ENCODE peak calls at places on chromosome 4, in nine cellular contexts. L is choroid plexus epithelial cell, G is cardiac muscle cell, C is fibroblast of lung, O is spleen, H is hepatocyte, S is DND-41, E is astrocyte, F is MCF 10A. B is an unnamed sample.

GRCh38 chr4:122854444-122854843 is 27.8 kb downstream of the FGF2 start:
- DNase-seq in S (no peak), E (no peak), F (no peak), L (no peak), G (no peak), O (no peak), C (peak; percentile 40), H (no peak), B (no peak)

GRCh38 chr4:92303621-92304027 is at the start of gene GRID2:
- DNase-seq in C (peak; percentile 48), H (peak; percentile 38), O (no peak), S (no peak), F (peak; percentile 36), E (peak; percentile 6), L (peak; percentile 16), G (peak; percentile 62), B (no peak)

GRCh38 chr4:98546910-98547544 is 111.4 kb downstream of the TSPAN5 start:
- DNase-seq in L (peak; percentile 83), O (no peak), H (no peak), C (peak; percentile 81), S (no peak), G (no peak), E (peak; percentile 66), F (no peak), B (no peak)

GRCh38 chr4:185881427-185881826 is 69.4 kb upstream of the SORBS2 start:
- DNase-seq in L (peak; percentile 73), F (no peak), S (no peak), G (no peak), C (peak; percentile 55), H (no peak), E (no peak), O (no peak), B (no peak)

GRCh38 chr4:38787693-38788092 is 4.9 kb upstream of the TLR10 start:
- DNase-seq in G (no peak), H (no peak), S (no peak), O (no peak), E (no peak), C (no peak), L (no peak), F (no peak), B (no peak)

GRCh38 chr4:162700815-162701361 is 465.8 kb downstream of the NAF1 start:
- DNase-seq in F (no peak), O (no peak), C (no peak), E (no peak), S (no peak), L (no peak), G (no peak), H (no peak), B (no peak)

GRCh38 chr4:159105063-159105414 is 2.2 kb downstream of the RAPGEF2 start:
- DNase-seq in C (peak; percentile 40), H (peak; percentile 16), F (no peak), O (no peak), S (no peak), L (peak; percentile 54), G (no peak), E (peak; percentile 68), B (no peak)

GRCh38 chr4:180635276-180635675 is 1607.9 kb upstream of the TENM3 start:
- DNase-seq in O (no peak), S (no peak), C (no peak), F (peak; percentile 34), G (no peak), L (peak; percentile 4), E (peak; percentile 66), H (no peak), B (peak; percentile 27)

GRCh38 chr4:7160439-7160838 is 31.9 kb upstream of the SORCS2 start:
- DNase-seq in E (no peak), C (no peak), L (no peak), G (no peak), O (peak; percentile 54), S (no peak), H (no peak), F (no peak), B (no peak)

GRCh38 chr4:109506890-109507289 is 53.2 kb upstream of the MCUB start:
- DNase-seq in F (no peak), C (no peak), S (no peak), E (no peak), L (no peak), H (no peak), G (no peak), O (no peak), B (no peak)

GRCh38 chr4:71769434-71769833 is 14.4 kb downstream of the GC start:
- DNase-seq in G (no peak), E (no peak), C (no peak), L (no peak), S (no peak), H (no peak), O (no peak), F (no peak), B (no peak)

GRCh38 chr4:179353791-179354190 is 1911.6 kb upstream of the AGA start:
- DNase-seq in L (no peak), O (no peak), F (no peak), C (peak; percentile 8), E (peak; percentile 42), H (no peak), S (no peak), G (no peak), B (no peak)

DNA sequence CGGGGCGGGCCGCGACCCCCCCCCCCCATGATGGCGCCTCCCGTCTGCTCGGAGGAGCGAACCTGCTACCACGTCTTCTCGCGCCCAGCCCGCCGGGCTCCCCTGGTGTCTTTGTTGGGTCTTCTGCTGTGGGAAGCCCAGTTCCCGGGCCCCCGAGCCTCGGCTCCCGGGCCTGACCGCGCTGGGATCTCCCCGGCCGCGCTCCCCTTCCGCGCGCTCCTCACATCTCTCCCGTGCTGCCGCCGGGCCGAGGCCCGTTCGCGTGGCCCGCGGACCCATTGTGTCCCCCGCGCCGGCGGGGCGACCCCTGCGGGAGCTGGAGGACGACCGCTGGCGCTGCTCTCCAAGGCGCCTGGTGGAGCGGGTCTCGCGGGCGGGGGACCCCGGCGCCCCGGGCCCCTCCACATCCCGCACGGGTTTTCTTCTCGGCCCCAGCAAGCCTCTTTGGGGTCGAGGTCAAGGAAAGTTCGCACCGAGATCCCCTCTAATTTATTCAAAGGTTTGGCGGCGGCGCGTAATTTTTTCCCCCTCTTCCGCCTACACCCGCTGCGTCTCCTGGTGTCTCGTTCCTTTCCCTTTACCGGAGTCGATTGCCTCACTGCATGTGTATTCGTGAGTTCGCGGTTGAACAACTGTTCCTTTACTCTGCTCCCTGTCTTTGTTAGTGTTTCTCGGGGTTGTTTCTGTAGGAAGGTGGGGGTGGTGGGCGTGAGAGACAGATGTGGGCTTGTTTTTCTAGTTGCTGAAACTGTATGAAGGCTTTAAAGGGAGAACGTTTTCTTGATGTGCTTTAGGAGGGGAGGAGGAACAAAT is 762 bp downstream of the SMAD1 start:
- DNase-seq in S (peak; percentile 26), G (peak; percentile 77), L (peak; percentile 87), E (peak; percentile 82), C (peak; percentile 83), H (peak; percentile 74), O (peak; percentile 80), F (peak; percentile 81), B (no peak)
- TF ChIP-seq CTCF in S (no peak), G (peak; percentile 22), L (no peak), E (no peak), C (peak; percentile 13), H (no peak), O (no peak), F (no peak), B (no peak)

DNA sequence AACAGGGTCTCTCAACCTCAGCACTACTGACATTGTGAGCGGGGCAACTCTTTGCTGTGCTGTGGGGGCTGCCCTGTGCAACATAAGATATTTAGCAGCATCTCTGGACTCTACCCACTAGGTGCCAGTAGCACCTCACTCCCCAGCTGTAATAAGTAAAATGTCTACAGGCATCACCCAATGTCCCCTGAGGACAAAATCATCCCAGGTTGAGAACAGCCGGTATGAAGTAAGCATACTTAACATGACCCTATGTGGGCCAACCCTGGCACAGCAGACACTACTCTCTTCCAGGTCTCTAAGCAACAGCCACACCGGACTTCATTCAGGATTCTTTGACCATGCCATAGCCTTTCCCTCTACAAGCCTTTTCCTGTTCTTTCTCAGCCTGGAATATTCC is 10.5 kb upstream of the MGST2 start:
- DNase-seq in C (peak; percentile 49), G (peak; percentile 41), O (no peak), F (peak; percentile 74), E (peak; percentile 39), H (peak; percentile 54), L (peak; percentile 77), S (peak; percentile 27), B (no peak)
- TF ChIP-seq CTCF in C (peak; percentile 50), G (peak; percentile 45), O (no peak), F (peak; percentile 53), E (peak; percentile 38), H (peak; percentile 46), L (peak; percentile 69), S (peak; percentile 54), B (peak; percentile 62)

GRCh38 chr4:139806929-139807328 is 141.3 kb downstream of the MGST2 start:
- DNase-seq in S (no peak), O (no peak), C (no peak), H (no peak), E (no peak), F (no peak), L (no peak), G (no peak), B (no peak)
- TF ChIP-seq CTCF in S (peak; percentile 33), O (no peak), C (no peak), H (no peak), E (no peak), F (no peak), L (no peak), G (no peak), B (no peak)

GRCh38 chr4:186948361-186949291 is 225.0 kb upstream of the FAT1 start:
- DNase-seq in E (peak; percentile 75), F (no peak), S (no peak), O (no peak), G (peak; percentile 37), C (peak; percentile 44), H (peak; percentile 35), L (peak; percentile 54), B (no peak)

GRCh38 chr4:186949847-186950246 is 226.2 kb upstream of the FAT1 start:
- DNase-seq in L (no peak), F (no peak), E (no peak), O (no peak), G (no peak), H (no peak), S (no peak), C (no peak), B (no peak)

GRCh38 chr4:186946140-186946539 is 222.5 kb upstream of the FAT1 start:
- DNase-seq in S (no peak), H (no peak), G (no peak), C (no peak), F (no peak), O (no peak), L (no peak), E (no peak), B (no peak)

GRCh38 chr4:186943607-186943908 is 219.9 kb upstream of the FAT1 start:
- DNase-seq in C (no peak), O (no peak), H (peak; percentile 33), G (no peak), E (no peak), L (no peak), S (no peak), F (no peak), B (no peak)

DNA sequence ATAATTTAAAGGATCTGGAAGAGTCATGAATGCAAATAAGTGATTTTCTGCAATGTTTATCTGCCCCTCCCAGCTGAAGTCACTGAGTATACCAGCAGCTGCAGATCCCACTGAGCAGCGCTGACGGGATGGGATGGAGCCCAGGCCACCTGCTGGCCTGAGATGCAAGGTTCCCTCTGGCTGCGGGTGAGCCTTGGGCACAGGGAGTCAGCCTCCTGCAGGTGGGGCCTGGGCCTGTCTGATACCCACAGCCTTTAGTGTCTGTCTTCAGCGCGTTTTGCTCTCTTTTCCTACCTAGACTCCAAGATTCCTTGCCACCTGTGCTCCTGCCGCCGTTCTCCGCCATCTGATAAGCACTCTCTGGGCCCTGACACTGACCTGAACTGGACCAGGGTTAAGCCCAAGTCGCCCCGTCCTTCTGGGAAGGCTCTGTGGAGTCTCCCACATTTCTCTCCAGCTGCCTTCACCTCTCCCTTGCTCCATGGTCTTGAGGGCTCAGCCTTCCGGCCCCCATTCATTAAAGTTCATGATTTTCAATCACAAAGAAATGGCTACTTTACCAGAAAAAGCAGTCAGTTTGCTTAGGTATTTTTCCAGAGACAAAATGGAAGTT is 223.1 kb upstream of the FAT1 start:
- DNase-seq in H (peak; percentile 82), C (no peak), G (peak; percentile 56), S (no peak), O (no peak), F (peak; percentile 50), E (peak; percentile 21), L (peak; percentile 60), B (no peak)
- TF ChIP-seq CTCF in H (peak; percentile 48), C (no peak), G (peak; percentile 27), S (no peak), O (no peak), F (no peak), E (peak; percentile 34), L (peak; percentile 62), B (peak; percentile 77)

B was measured in epithelial cell of proximal tubule.